ENCODE peak calls at places on chromosome 3, in six cellular contexts. One of them, this sample, is unnamed.
A peak's percentile ranks its signal among the peaks of the same experiment; 100 is the strongest.

GRCh38 chr3:128763967-128764366 is 38.0 kb downstream of the RAB7A start:
- DNase-seq in tibial nerve: no peak
- DNase-seq in OCI-LY7: no peak
- DNase-seq in CD8-positive, alpha-beta memory T cell: no peak
- DNase-seq in tibial artery: no peak
- DNase-seq in Panc1: no peak
- DNase-seq in this sample: no peak

GRCh38 chr3:132318451-132318850 is 1.2 kb downstream of the ACP3 start:
- DNase-seq in CD8-positive, alpha-beta memory T cell: no peak
- DNase-seq in OCI-LY7: no peak
- DNase-seq in tibial artery: no peak
- DNase-seq in tibial nerve: no peak
- DNase-seq in Panc1: no peak
- DNase-seq in this sample: no peak

GRCh38 chr3:11356269-11356668 is 84.1 kb downstream of the ATG7 start:
- DNase-seq in tibial artery: no peak
- DNase-seq in OCI-LY7: no peak
- DNase-seq in CD8-positive, alpha-beta memory T cell: no peak
- DNase-seq in tibial nerve: no peak
- DNase-seq in Panc1: no peak
- DNase-seq in this sample: no peak

GRCh38 chr3:31288641-31289100 is 244.1 kb upstream of the STT3B start:
- DNase-seq in Panc1: no peak
- DNase-seq in tibial nerve: peak; percentile 15
- DNase-seq in CD8-positive, alpha-beta memory T cell: no peak
- DNase-seq in OCI-LY7: no peak
- DNase-seq in tibial artery: no peak
- DNase-seq in this sample: no peak

GRCh38 chr3:151526771-151527170 is 65.9 kb upstream of the IGSF10 start:
- DNase-seq in tibial artery: no peak
- DNase-seq in tibial nerve: no peak
- DNase-seq in CD8-positive, alpha-beta memory T cell: no peak
- DNase-seq in OCI-LY7: no peak
- DNase-seq in Panc1: no peak
- DNase-seq in this sample: no peak

GRCh38 chr3:23341147-23341838 is 138.2 kb downstream of the UBE2E2 start:
- DNase-seq in tibial artery: no peak
- DNase-seq in Panc1: no peak
- DNase-seq in CD8-positive, alpha-beta memory T cell: no peak
- DNase-seq in tibial nerve: no peak
- DNase-seq in OCI-LY7: peak; percentile 69
- DNase-seq in this sample: no peak

GRCh38 chr3:36965440-36965839 is 20.6 kb upstream of the TRANK1 start:
- DNase-seq in Panc1: no peak
- DNase-seq in CD8-positive, alpha-beta memory T cell: no peak
- DNase-seq in OCI-LY7: no peak
- DNase-seq in tibial artery: no peak
- DNase-seq in tibial nerve: no peak
- DNase-seq in this sample: no peak

GRCh38 chr3:194384569-194385001 is 14.5 kb downstream of the GP5 start:
- DNase-seq in tibial artery: peak; percentile 13
- DNase-seq in OCI-LY7: no peak
- DNase-seq in CD8-positive, alpha-beta memory T cell: no peak
- DNase-seq in Panc1: no peak
- DNase-seq in tibial nerve: no peak
- DNase-seq in this sample: no peak

GRCh38 chr3:100264242-100264641 is 3.5 kb downstream of the TBC1D23 start:
- DNase-seq in Panc1: no peak
- DNase-seq in tibial nerve: no peak
- DNase-seq in OCI-LY7: no peak
- DNase-seq in tibial artery: no peak
- DNase-seq in CD8-positive, alpha-beta memory T cell: no peak
- DNase-seq in this sample: no peak

GRCh38 chr3:138890555-138891187 is 55.9 kb upstream of the PIK3CB start:
- DNase-seq in tibial artery: no peak
- DNase-seq in CD8-positive, alpha-beta memory T cell: no peak
- DNase-seq in Panc1: no peak
- DNase-seq in OCI-LY7: peak; percentile 13
- DNase-seq in tibial nerve: no peak
- DNase-seq in this sample: no peak

GRCh38 chr3:42552830-42553229 is 28.9 kb downstream of the SEC22C start:
- DNase-seq in CD8-positive, alpha-beta memory T cell: no peak
- DNase-seq in tibial artery: no peak
- DNase-seq in tibial nerve: no peak
- DNase-seq in Panc1: no peak
- DNase-seq in OCI-LY7: no peak
- DNase-seq in this sample: no peak

GRCh38 chr3:141407043-141407442 is 38.7 kb downstream of the ZBTB38 start:
- DNase-seq in tibial nerve: peak; percentile 61
- DNase-seq in Panc1: no peak
- DNase-seq in CD8-positive, alpha-beta memory T cell: no peak
- DNase-seq in OCI-LY7: no peak
- DNase-seq in tibial artery: peak; percentile 61
- DNase-seq in this sample: no peak

GRCh38 chr3:140842984-140843649 is 98.5 kb upstream of the SLC25A36 start:
- DNase-seq in tibial artery: no peak
- DNase-seq in Panc1: no peak
- DNase-seq in tibial nerve: no peak
- DNase-seq in OCI-LY7: peak; percentile 95
- DNase-seq in CD8-positive, alpha-beta memory T cell: no peak
- DNase-seq in this sample: no peak

GRCh38 chr3:61841111-61841845 is 279.9 kb downstream of the PTPRG start:
- DNase-seq in Panc1: no peak
- DNase-seq in CD8-positive, alpha-beta memory T cell: no peak
- DNase-seq in tibial nerve: peak; percentile 61
- DNase-seq in OCI-LY7: no peak
- DNase-seq in tibial artery: no peak
- DNase-seq in this sample: no peak

GRCh38 chr3:80357761-80358160 is 590.0 kb upstream of the ROBO1 start:
- DNase-seq in tibial nerve: no peak
- DNase-seq in Panc1: no peak
- DNase-seq in tibial artery: no peak
- DNase-seq in CD8-positive, alpha-beta memory T cell: no peak
- DNase-seq in OCI-LY7: no peak
- DNase-seq in this sample: no peak

GRCh38 chr3:147945968-147946519 is 536.9 kb downstream of the ZIC1 start:
- DNase-seq in tibial nerve: peak; percentile 48
- DNase-seq in tibial artery: peak; percentile 41
- DNase-seq in Panc1: peak; percentile 42
- DNase-seq in OCI-LY7: no peak
- DNase-seq in CD8-positive, alpha-beta memory T cell: no peak
- DNase-seq in this sample: no peak

GRCh38 chr3:125589743-125590142 is 5.6 kb downstream of the OSBPL11 start:
- DNase-seq in tibial artery: no peak
- DNase-seq in Panc1: no peak
- DNase-seq in tibial nerve: no peak
- DNase-seq in OCI-LY7: peak; percentile 77
- DNase-seq in CD8-positive, alpha-beta memory T cell: no peak
- DNase-seq in this sample: no peak

GRCh38 chr3:52636673-52637072 is 49.0 kb downstream of the PBRM1 start:
- DNase-seq in Panc1: no peak
- DNase-seq in tibial nerve: no peak
- DNase-seq in CD8-positive, alpha-beta memory T cell: no peak
- DNase-seq in tibial artery: no peak
- DNase-seq in OCI-LY7: no peak
- DNase-seq in this sample: no peak

GRCh38 chr3:49213541-49213943 is 42.1 kb downstream of the KLHDC8B start:
- DNase-seq in CD8-positive, alpha-beta memory T cell: no peak
- DNase-seq in tibial artery: no peak
- DNase-seq in tibial nerve: no peak
- DNase-seq in OCI-LY7: no peak
- DNase-seq in Panc1: no peak
- DNase-seq in this sample: no peak

GRCh38 chr3:49213998-49214397 is 42.6 kb downstream of the KLHDC8B start:
- DNase-seq in OCI-LY7: no peak
- DNase-seq in tibial artery: no peak
- DNase-seq in Panc1: no peak
- DNase-seq in CD8-positive, alpha-beta memory T cell: no peak
- DNase-seq in tibial nerve: no peak
- DNase-seq in this sample: no peak

GRCh38 chr3:49219132-49219531 is 47.7 kb downstream of the KLHDC8B start:
- DNase-seq in Panc1: no peak
- DNase-seq in tibial nerve: no peak
- DNase-seq in tibial artery: no peak
- DNase-seq in OCI-LY7: no peak
- DNase-seq in CD8-positive, alpha-beta memory T cell: no peak
- DNase-seq in this sample: no peak

GRCh38 chr3:49222002-49222401 is 50.6 kb downstream of the KLHDC8B start:
- DNase-seq in CD8-positive, alpha-beta memory T cell: no peak
- DNase-seq in tibial nerve: no peak
- DNase-seq in tibial artery: no peak
- DNase-seq in OCI-LY7: no peak
- DNase-seq in Panc1: no peak
- DNase-seq in this sample: no peak

DNA sequence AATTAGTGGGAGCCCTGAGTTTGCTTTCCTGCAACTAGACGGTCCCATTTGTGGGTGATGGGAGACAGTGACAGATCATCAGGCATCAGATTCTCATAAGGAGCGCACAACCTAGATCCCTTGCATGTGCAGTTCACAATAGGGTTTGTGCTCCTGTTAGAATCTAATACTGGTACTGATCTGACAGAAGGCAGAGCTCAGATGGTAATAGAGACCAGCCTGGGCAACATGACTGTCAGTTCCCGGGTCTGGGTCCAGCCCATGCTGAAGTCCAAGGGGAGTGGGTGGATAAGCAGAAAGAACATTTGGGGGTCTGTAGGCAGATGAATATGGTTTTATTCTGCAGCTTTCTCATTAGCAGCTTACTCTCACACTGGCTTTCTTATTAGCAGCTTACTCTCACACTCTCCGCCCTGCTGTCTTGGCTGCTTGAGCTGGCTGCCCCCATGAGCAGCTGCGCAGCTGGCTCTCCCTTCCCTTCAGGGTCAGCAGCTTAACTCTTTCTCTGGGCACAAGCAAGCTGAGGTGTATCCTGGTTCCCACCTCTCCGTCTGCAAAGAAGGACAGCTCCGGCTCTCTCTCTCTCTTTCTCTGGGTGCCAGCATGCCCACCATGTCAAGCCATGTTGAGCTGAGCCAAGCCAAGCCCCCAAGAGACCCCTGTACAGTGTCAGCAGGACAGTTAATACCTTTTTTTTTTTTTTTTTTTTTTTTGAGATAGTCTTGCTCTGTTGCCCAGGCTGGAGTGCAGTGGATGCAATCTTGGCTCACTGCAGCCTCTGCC is 46.5 kb downstream of the KLHDC8B start:
- DNase-seq in OCI-LY7: no peak
- DNase-seq in tibial nerve: no peak
- DNase-seq in CD8-positive, alpha-beta memory T cell: no peak
- DNase-seq in Panc1: no peak
- DNase-seq in tibial artery: no peak
- DNase-seq in this sample: no peak
- H3K9me3 ChIP-seq in OCI-LY7: peaks cover 7% of the 10 kb centered on the region
- H3K9me3 ChIP-seq in tibial nerve: no peaks in the 10 kb centered on the region
- H3K9me3 ChIP-seq in CD8-positive, alpha-beta memory T cell: no peaks in the 10 kb centered on the region
- H3K9me3 ChIP-seq in Panc1: no peaks in the 10 kb centered on the region
- H3K9me3 ChIP-seq in tibial artery: peaks cover 5% of the 10 kb centered on the region
- H3K9me3 ChIP-seq in this sample: no peaks in the 10 kb centered on the region

DNA sequence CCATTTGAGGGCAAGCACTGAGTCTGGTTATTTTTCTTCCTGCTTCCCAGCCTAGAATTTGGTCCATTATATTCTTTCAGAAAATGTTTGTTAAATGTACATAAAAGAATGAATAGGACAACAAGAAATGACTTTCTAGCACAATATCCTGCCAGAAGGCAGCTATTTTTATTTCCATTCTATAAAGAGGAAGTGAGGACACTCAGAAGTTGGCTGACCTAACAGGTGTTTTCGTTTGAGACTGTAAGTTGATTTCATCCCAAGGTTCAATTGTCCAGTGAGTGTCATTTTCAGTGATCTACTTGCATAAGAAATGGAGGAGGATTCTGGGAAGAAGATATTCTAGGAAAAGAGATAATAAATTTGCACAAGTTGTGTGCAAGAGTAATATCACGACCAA is 191.9 kb upstream of the POU1F1 start:
- DNase-seq in tibial nerve: no peak
- DNase-seq in Panc1: no peak
- DNase-seq in OCI-LY7: peak; percentile 4
- DNase-seq in CD8-positive, alpha-beta memory T cell: no peak
- DNase-seq in tibial artery: no peak
- DNase-seq in this sample: no peak
- H3K9me3 ChIP-seq in tibial nerve: no peaks in the 10 kb centered on the region
- H3K9me3 ChIP-seq in Panc1: no peaks in the 10 kb centered on the region
- H3K9me3 ChIP-seq in OCI-LY7: peaks cover 5% of the 10 kb centered on the region
- H3K9me3 ChIP-seq in CD8-positive, alpha-beta memory T cell: no peaks in the 10 kb centered on the region
- H3K9me3 ChIP-seq in tibial artery: no peaks in the 10 kb centered on the region
- H3K9me3 ChIP-seq in this sample: no peaks in the 10 kb centered on the region

DNA sequence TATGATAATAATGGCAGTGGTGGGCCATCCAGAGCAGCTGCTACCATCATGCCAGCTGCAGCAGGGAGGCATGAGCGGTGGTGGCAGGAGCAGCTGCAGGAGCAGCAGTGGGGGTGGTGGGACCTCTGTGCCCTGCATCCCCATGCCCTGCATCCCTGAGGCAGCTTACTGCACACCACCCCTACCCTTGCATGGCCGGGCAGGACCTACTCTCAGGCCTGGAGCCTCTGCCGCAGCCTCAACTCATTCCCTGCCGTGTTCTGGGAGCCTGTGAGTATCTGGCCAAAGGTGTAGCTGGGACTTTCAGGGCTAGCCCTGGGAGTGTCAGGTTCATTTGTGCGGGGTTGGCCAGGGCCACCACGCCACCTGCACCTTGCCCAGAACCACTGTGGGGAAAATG is 3.3 kb upstream of the XCR1 start:
- DNase-seq in OCI-LY7: no peak
- DNase-seq in Panc1: no peak
- DNase-seq in tibial artery: no peak
- DNase-seq in CD8-positive, alpha-beta memory T cell: no peak
- DNase-seq in tibial nerve: no peak
- DNase-seq in this sample: no peak
- H3K9me3 ChIP-seq in OCI-LY7: peaks cover 11% of the 10 kb centered on the region
- H3K9me3 ChIP-seq in Panc1: no peaks in the 10 kb centered on the region
- H3K9me3 ChIP-seq in tibial artery: peaks cover 7% of the 10 kb centered on the region
- H3K9me3 ChIP-seq in CD8-positive, alpha-beta memory T cell: no peaks in the 10 kb centered on the region
- H3K9me3 ChIP-seq in tibial nerve: no peaks in the 10 kb centered on the region
- H3K9me3 ChIP-seq in this sample: no peaks in the 10 kb centered on the region

GRCh38 chr3:195809796-195810454 is 1.8 kb downstream of the MUC4 start:
- DNase-seq in OCI-LY7: no peak
- DNase-seq in tibial nerve: no peak
- DNase-seq in CD8-positive, alpha-beta memory T cell: no peak
- DNase-seq in tibial artery: no peak
- DNase-seq in Panc1: no peak
- DNase-seq in this sample: no peak

GRCh38 chr3:195810455-195810845 is 1.3 kb downstream of the MUC4 start:
- DNase-seq in Panc1: no peak
- DNase-seq in tibial nerve: no peak
- DNase-seq in tibial artery: no peak
- DNase-seq in CD8-positive, alpha-beta memory T cell: no peak
- DNase-seq in OCI-LY7: no peak
- DNase-seq in this sample: no peak

GRCh38 chr3:195811756-195812155 is at the start of gene MUC4:
- DNase-seq in tibial nerve: no peak
- DNase-seq in CD8-positive, alpha-beta memory T cell: no peak
- DNase-seq in tibial artery: no peak
- DNase-seq in OCI-LY7: no peak
- DNase-seq in Panc1: no peak
- DNase-seq in this sample: no peak

GRCh38 chr3:195813916-195814486 is 2.3 kb upstream of the MUC4 start:
- DNase-seq in tibial nerve: no peak
- DNase-seq in tibial artery: no peak
- DNase-seq in CD8-positive, alpha-beta memory T cell: no peak
- DNase-seq in Panc1: no peak
- DNase-seq in OCI-LY7: no peak
- DNase-seq in this sample: no peak

GRCh38 chr3:195812366-195812765 is 637 bp upstream of the MUC4 start:
- DNase-seq in Panc1: no peak
- DNase-seq in CD8-positive, alpha-beta memory T cell: no peak
- DNase-seq in OCI-LY7: no peak
- DNase-seq in tibial nerve: no peak
- DNase-seq in tibial artery: no peak
- DNase-seq in this sample: no peak
- H3K9me3 ChIP-seq in Panc1: no peaks in the 10 kb centered on the region
- H3K9me3 ChIP-seq in CD8-positive, alpha-beta memory T cell: no peaks in the 10 kb centered on the region
- H3K9me3 ChIP-seq in OCI-LY7: peaks cover 1% of the 10 kb centered on the region
- H3K9me3 ChIP-seq in tibial nerve: no peaks in the 10 kb centered on the region
- H3K9me3 ChIP-seq in tibial artery: no peaks in the 10 kb centered on the region
- H3K9me3 ChIP-seq in this sample: no peaks in the 10 kb centered on the region

This sample was measured in T-helper 17 cell.